ENCODE peak calls at places on chromosomes 12 and 14, in eight cellular contexts. D, O, H, B, L, J, S and G are unnamed samples.

GRCh38 chr12:3882896-3883564 is 9.8 kb upstream of the PARP11 start:
- DNase-seq in D (peak; percentile 22), O (no peak), H (no peak), B (peak; percentile 9), L (peak; percentile 12), J (no peak), S (peak; percentile 36), G (no peak)

GRCh38 chr12:38324896-38325295 is 8.3 kb downstream of the ALG10B start:
- DNase-seq in D (no peak), O (no peak), H (no peak), B (no peak), L (no peak), J (no peak), S (no peak), G (no peak)

GRCh38 chr12:56989866-56990610 is 16.3 kb downstream of the ZBTB39 start:
- DNase-seq in D (no peak), O (no peak), H (no peak), B (peak; percentile 68), L (no peak), J (no peak), S (no peak), G (no peak)

GRCh38 chr12:89706551-89707348 is 1.9 kb downstream of the ATP2B1 start:
- DNase-seq in D (no peak), O (no peak), H (no peak), B (peak; percentile 37), L (no peak), J (no peak), S (no peak), G (no peak)

GRCh38 chr14:105138021-105138541 is 30.5 kb downstream of the JAG2 start:
- DNase-seq in D (no peak), O (no peak), H (no peak), B (no peak), L (no peak), J (no peak), S (no peak), G (no peak)

GRCh38 chr12:58988643-58989042 is 68.3 kb upstream of the LRIG3 start:
- DNase-seq in D (no peak), O (no peak), H (no peak), B (no peak), L (no peak), J (no peak), S (no peak), G (no peak)

GRCh38 chr12:40248585-40249297 is 23.9 kb downstream of the LRRK2 start:
- DNase-seq in D (no peak), O (no peak), H (no peak), B (no peak), L (no peak), J (no peak), S (no peak), G (no peak)

GRCh38 chr12:59403259-59403932 is 192.4 kb upstream of the SLC16A7 start:
- DNase-seq in D (peak; percentile 86), O (peak; percentile 45), H (no peak), B (peak; percentile 76), L (no peak), J (no peak), S (peak; percentile 80), G (no peak)

GRCh38 chr12:128791395-128792322 is 32.1 kb downstream of the SLC15A4 start:
- DNase-seq in D (no peak), O (no peak), H (no peak), B (peak; percentile 44), L (peak; percentile 86), J (no peak), S (no peak), G (no peak)

GRCh38 chr14:33509927-33510535 is 440.8 kb downstream of the EGLN3 start:
- DNase-seq in D (peak; percentile 70), O (no peak), H (no peak), B (peak; percentile 43), L (no peak), J (no peak), S (peak; percentile 90), G (no peak)

GRCh38 chr14:28704153-28704552 is 62.4 kb upstream of the FOXG1 start:
- DNase-seq in D (peak; percentile 1), O (no peak), H (no peak), B (no peak), L (no peak), J (no peak), S (no peak), G (no peak)

GRCh38 chr14:72607386-72608125 is 286.3 kb downstream of the DPF3 start:
- DNase-seq in D (no peak), O (no peak), H (no peak), B (peak; percentile 80), L (peak; percentile 87), J (no peak), S (no peak), G (no peak)

GRCh38 chr12:125861299-125862281 is 796.4 kb downstream of the AACS start:
- DNase-seq in D (no peak), O (peak; percentile 78), H (no peak), B (no peak), L (no peak), J (no peak), S (no peak), G (no peak)

GRCh38 chr14:90632451-90632850 is 183.8 kb downstream of the TTC7B start:
- DNase-seq in D (no peak), O (no peak), H (no peak), B (no peak), L (no peak), J (no peak), S (no peak), G (no peak)

GRCh38 chr12:22625671-22626251 is 790 bp downstream of the ETNK1 start:
- DNase-seq in D (peak; percentile 36), O (no peak), H (peak; percentile 8), B (peak; percentile 50), L (no peak), J (no peak), S (peak; percentile 39), G (no peak)

GRCh38 chr14:95498622-95499353 is 17.7 kb downstream of the SYNE3 start:
- DNase-seq in D (peak; percentile 46), O (no peak), H (no peak), B (peak; percentile 31), L (no peak), J (no peak), S (no peak), G (no peak)

GRCh38 chr14:45426685-45427282 is 173.8 kb upstream of the MIS18BP1 start:
- DNase-seq in D (peak; percentile 49), O (no peak), H (no peak), B (peak; percentile 44), L (no peak), J (no peak), S (peak; percentile 57), G (no peak)

GRCh38 chr12:51524386-51524901 is 66.6 kb upstream of the SCN8A start:
- DNase-seq in D (no peak), O (no peak), H (no peak), B (no peak), L (no peak), J (no peak), S (no peak), G (no peak)

GRCh38 chr14:93037354-93037753 is 78.4 kb downstream of the ITPK1 start:
- DNase-seq in D (no peak), O (no peak), H (no peak), B (no peak), L (no peak), J (no peak), S (no peak), G (no peak)